ENCODE peak calls at places on chromosomes 2 and 18, in six cellular contexts. M is transverse colon, J is Peyer's patch, D is left ventricle myocardium inferior, O is AG10803, P is choroid plexus epithelial cell. V is an unnamed sample.

GRCh38 chr18:23953984-23954383 is 60.6 kb upstream of the TTC39C start:
- DNase-seq in M (no peak), J (peak; percentile 15), D (no peak), O (no peak), P (no peak), V (no peak)

GRCh38 chr2:160916300-160916699 is 243.9 kb upstream of the TANK start:
- DNase-seq in M (no peak), J (no peak), D (no peak), O (peak; percentile 54), P (no peak), V (no peak)

GRCh38 chr2:26336719-26337118 is 9.2 kb upstream of the SELENOI start:
- DNase-seq in M (no peak), J (no peak), D (no peak), O (no peak), P (no peak), V (no peak)

GRCh38 chr2:127076924-127077323 is 30.0 kb downstream of the BIN1 start:
- DNase-seq in M (no peak), J (no peak), D (no peak), O (no peak), P (no peak), V (no peak)

GRCh38 chr2:177721815-177722552 is 329.4 kb downstream of the AGPS start:
- DNase-seq in M (no peak), J (no peak), D (no peak), O (no peak), P (no peak), V (no peak)

GRCh38 chr18:46424898-46425297 is 232.1 kb downstream of the LOXHD1 start:
- DNase-seq in M (no peak), J (no peak), D (no peak), O (no peak), P (no peak), V (no peak)

GRCh38 chr2:119598576-119598975 is 54.3 kb downstream of the CFAP221 start:
- DNase-seq in M (no peak), J (no peak), D (no peak), O (no peak), P (no peak), V (no peak)

GRCh38 chr18:31402026-31402373 is 25.4 kb downstream of the DSG4 start:
- DNase-seq in M (no peak), J (no peak), D (no peak), O (no peak), P (no peak), V (no peak)

GRCh38 chr2:68177541-68177940 is 19.9 kb downstream of the PNO1 start:
- DNase-seq in M (no peak), J (no peak), D (no peak), O (no peak), P (no peak), V (no peak)

GRCh38 chr2:238169021-238169707 is 10.4 kb downstream of the ERFE start:
- DNase-seq in M (no peak), J (peak; percentile 34), D (peak; percentile 18), O (peak; percentile 94), P (peak; percentile 97), V (peak; percentile 85)

GRCh38 chr2:67079729-67080128 is 317.4 kb upstream of the ETAA1 start:
- DNase-seq in M (no peak), J (no peak), D (no peak), O (no peak), P (no peak), V (no peak)

GRCh38 chr2:176147790-176148496 is 3.4 kb upstream of the HOXD4 start:
- DNase-seq in M (no peak), J (no peak), D (no peak), O (no peak), P (no peak), V (no peak)

GRCh38 chr2:61431345-61431744 is 39.5 kb downstream of the USP34 start:
- DNase-seq in M (no peak), J (no peak), D (no peak), O (no peak), P (no peak), V (no peak)

GRCh38 chr2:118124293-118124891 is 36.1 kb downstream of the INSIG2 start:
- DNase-seq in M (no peak), J (no peak), D (no peak), O (no peak), P (no peak), V (no peak)

GRCh38 chr2:9769171-9770005 is 73.9 kb upstream of the TAF1B start:
- DNase-seq in M (no peak), J (no peak), D (no peak), O (no peak), P (no peak), V (no peak)

GRCh38 chr2:120509991-120510735 is 164.2 kb downstream of the INHBB start:
- DNase-seq in M (no peak), J (peak; percentile 40), D (no peak), O (no peak), P (no peak), V (no peak)

GRCh38 chr2:219634951-219635751 is 7.7 kb downstream of the SLC4A3 start:
- DNase-seq in M (no peak), J (peak; percentile 39), D (no peak), O (no peak), P (no peak), V (no peak)

GRCh38 chr2:24409700-24410556 is 49.6 kb upstream of the ITSN2 start:
- DNase-seq in M (peak; percentile 24), J (peak; percentile 73), D (no peak), O (peak; percentile 71), P (peak; percentile 84), V (peak; percentile 58)

GRCh38 chr2:144514731-144515424 is 5.0 kb downstream of the ZEB2 start:
- DNase-seq in M (no peak), J (no peak), D (no peak), O (no peak), P (no peak), V (no peak)

GRCh38 chr2:163347982-163348842 is 387.6 kb downstream of the FIGN start:
- DNase-seq in M (peak; percentile 48), J (peak; percentile 71), D (peak; percentile 75), O (peak; percentile 72), P (peak; percentile 96), V (peak; percentile 91)

GRCh38 chr2:234495801-234496441 is 960 bp downstream of the ARL4C start:
- DNase-seq in M (peak; percentile 28), J (peak; percentile 68), D (peak; percentile 22), O (peak; percentile 30), P (peak; percentile 28), V (no peak)

GRCh38 chr2:197121255-197121654 is 189.3 kb downstream of the ANKRD44 start:
- DNase-seq in M (no peak), J (no peak), D (no peak), O (no peak), P (no peak), V (no peak)

GRCh38 chr2:86790828-86791561 is at the start of gene CD8A:
- DNase-seq in M (no peak), J (no peak), D (no peak), O (peak; percentile 21), P (peak; percentile 41), V (no peak)

GRCh38 chr2:223944704-223945531 is at the start of gene WDFY1:
- DNase-seq in M (peak; percentile 92), J (peak; percentile 94), D (peak; percentile 92), O (peak; percentile 89), P (peak; percentile 92), V (peak; percentile 87)

GRCh38 chr2:98454500-98455235 is 10.0 kb downstream of the INPP4A start:
- DNase-seq in M (no peak), J (no peak), D (no peak), O (no peak), P (peak; percentile 37), V (no peak)

GRCh38 chr2:231934441-231935206 is 8.4 kb upstream of the NPPC start:
- DNase-seq in M (no peak), J (peak; percentile 24), D (no peak), O (no peak), P (no peak), V (no peak)

GRCh38 chr18:58639751-58640427 is 11.0 kb upstream of the ALPK2 start:
- DNase-seq in M (no peak), J (no peak), D (no peak), O (peak; percentile 56), P (peak; percentile 80), V (no peak)

GRCh38 chr2:221571391-221572179 is 519 bp downstream of the EPHA4 start:
- DNase-seq in M (peak; percentile 33), J (peak; percentile 60), D (peak; percentile 24), O (peak; percentile 32), P (peak; percentile 45), V (no peak)
- H3K4me3 ChIP-seq in M (peak overlapping the region; percentile 67), J (peak overlapping the region; percentile 52), D (peak overlapping the region; percentile 89), O (peak overlapping the region; percentile 79), P (peak overlapping the region; percentile 62), V (peak overlapping the region; percentile 87)

DNA sequence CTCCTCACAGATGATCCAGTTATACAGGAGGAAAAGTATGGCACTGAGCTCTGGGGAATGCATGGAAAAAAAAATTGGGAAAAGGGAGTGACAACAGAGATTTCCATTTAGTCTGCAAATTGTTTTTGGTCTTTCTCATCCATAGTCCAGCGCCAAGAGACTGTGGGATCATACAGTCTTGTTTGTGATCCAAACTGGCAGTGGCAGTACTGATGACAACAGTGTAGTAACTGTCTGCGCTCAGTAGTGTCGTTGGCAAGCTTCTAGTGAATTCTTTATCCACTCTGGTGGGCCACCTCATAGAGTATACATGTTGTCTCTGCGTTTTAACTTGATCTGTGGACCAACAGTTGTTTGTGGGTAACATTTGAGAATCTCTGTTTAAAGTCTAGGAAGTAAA is 37.9 kb downstream of the GALNT1 start:
- DNase-seq in M (no peak), J (no peak), D (no peak), O (peak; percentile 53), P (no peak), V (no peak)
- H3K4me3 ChIP-seq in M (no peak overlapping the region), J (no peak overlapping the region), D (no peak overlapping the region), O (no peak overlapping the region), P (no peak overlapping the region), V (no peak overlapping the region)

GRCh38 chr2:8249191-8249590 is 432.7 kb upstream of the ID2 start:
- DNase-seq in M (no peak), J (no peak), D (no peak), O (peak; percentile 8), P (no peak), V (no peak)
- H3K4me3 ChIP-seq in M (no peak overlapping the region), J (no peak overlapping the region), D (peak overlapping the region; percentile 4), O (peak overlapping the region; percentile 23), P (no peak overlapping the region), V (no peak overlapping the region)

DNA sequence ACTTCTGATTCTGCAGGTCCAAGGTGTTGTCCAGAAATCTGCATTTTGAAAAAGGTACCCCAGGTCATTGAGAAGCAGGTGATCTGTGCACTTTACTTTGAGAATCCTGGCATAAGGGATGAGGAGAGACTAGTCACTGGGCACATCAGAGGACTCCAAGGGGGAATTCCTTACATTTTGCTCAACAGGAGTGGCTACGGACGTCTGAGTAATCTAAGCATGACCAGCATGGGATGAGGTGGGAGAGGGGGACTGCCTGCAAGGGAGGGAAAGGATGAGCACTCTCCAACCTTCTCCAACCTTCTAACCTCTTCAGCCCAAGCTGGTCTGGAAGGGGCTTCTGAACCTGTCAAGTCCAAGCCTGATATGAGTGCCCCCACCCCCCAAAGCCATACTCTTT is 55.5 kb downstream of the MARCHF4 start:
- DNase-seq in M (no peak), J (no peak), D (no peak), O (peak; percentile 69), P (peak; percentile 50), V (no peak)
- H3K4me3 ChIP-seq in M (no peak overlapping the region), J (no peak overlapping the region), D (no peak overlapping the region), O (no peak overlapping the region), P (no peak overlapping the region), V (no peak overlapping the region)

DNA sequence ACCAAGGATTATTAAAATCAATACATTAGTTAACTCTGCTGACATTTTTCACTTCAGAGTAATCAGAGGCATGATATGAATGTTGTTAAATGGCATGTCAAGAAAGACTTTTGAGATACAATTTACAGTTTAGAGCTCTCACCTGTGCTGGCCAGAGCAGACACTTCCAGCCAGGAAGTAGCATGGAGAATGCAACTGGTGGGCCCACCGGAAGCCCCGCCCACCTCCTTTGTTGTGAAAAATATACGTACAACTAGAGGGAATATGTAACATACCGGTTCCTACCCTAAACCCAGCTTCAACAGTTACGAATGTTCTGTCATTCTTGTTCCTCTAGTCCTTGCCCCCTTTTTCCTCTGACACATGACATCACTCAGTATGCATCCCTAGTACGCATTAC is 70.3 kb upstream of the ITM2C start:
- DNase-seq in M (no peak), J (peak; percentile 56), D (no peak), O (no peak), P (no peak), V (no peak)
- H3K4me3 ChIP-seq in M (no peak overlapping the region), J (no peak overlapping the region), D (no peak overlapping the region), O (no peak overlapping the region), P (no peak overlapping the region), V (no peak overlapping the region)